ENCODE peak calls at places on chromosomes 1 and 21, in nine cellular contexts. D is neuronal stem cell; J is stomach; B is GM23248; A is right atrium auricular region; H is ovary; E is CD8-positive, alpha-beta memory T cell; F is hepatocyte; Y is CD4-positive, alpha-beta T cell. I is an unnamed sample. For H3K9me3, the result is how much of the 10 kb centered on the place peaks cover.

GRCh38 chr1:23930270-23930669 is 17.1 kb upstream of the CNR2 start:
- DNase-seq in D (no peak), J (no peak), B (peak), A (no peak), H (no peak), E (no peak), F (no peak), Y (no peak), I (no peak)

GRCh38 chr1:25907473-25908058 is 1.3 kb upstream of the STMN1 start:
- DNase-seq in D (no peak), J (no peak), B (no peak), A (no peak), H (no peak), E (no peak), F (no peak), Y (no peak), I (no peak)

GRCh38 chr1:45306319-45306718 is 20.4 kb upstream of the HPDL start:
- DNase-seq in D (no peak), J (no peak), B (peak), A (peak), H (no peak), E (no peak), F (no peak), Y (no peak), I (no peak)

GRCh38 chr1:201791051-201791774 is 37.7 kb upstream of the IPO9 start:
- DNase-seq in D (no peak), J (no peak), B (no peak), A (peak), H (no peak), E (no peak), F (no peak), Y (no peak), I (no peak)

GRCh38 chr1:153238536-153238935 is 21.0 kb upstream of the LORICRIN start:
- DNase-seq in D (no peak), J (no peak), B (no peak), A (no peak), H (no peak), E (no peak), F (no peak), Y (no peak), I (no peak)

GRCh38 chr1:2786329-2787162 is 14.9 kb downstream of the TTC34 start:
- DNase-seq in D (peak), J (peak), B (peak), A (no peak), H (peak), E (peak), F (no peak), Y (peak), I (peak)

GRCh38 chr1:231390071-231390470 is 32.0 kb downstream of the EGLN1 start:
- DNase-seq in D (no peak), J (no peak), B (peak), A (no peak), H (no peak), E (no peak), F (no peak), Y (no peak), I (no peak)

GRCh38 chr21:39637971-39638628 is 25.4 kb downstream of the B3GALT5 start:
- DNase-seq in D (no peak), J (no peak), B (no peak), A (no peak), H (no peak), E (no peak), F (no peak), Y (no peak), I (no peak)

GRCh38 chr21:46229923-46230260 is 1.3 kb upstream of the LSS start:
- DNase-seq in D (no peak), J (no peak), B (peak), A (no peak), H (no peak), E (no peak), F (no peak), Y (no peak), I (no peak)

GRCh38 chr21:46226920-46227599 is 1.5 kb downstream of the LSS start:
- DNase-seq in D (no peak), J (no peak), B (peak), A (no peak), H (peak), E (no peak), F (peak), Y (no peak), I (no peak)

GRCh38 chr21:46228345-46229051 is at the start of gene LSS:
- DNase-seq in D (peak), J (peak), B (peak), A (peak), H (peak), E (peak), F (peak), Y (peak), I (peak)

GRCh38 chr21:46227811-46228344 is 696 bp downstream of the LSS start:
- DNase-seq in D (no peak), J (no peak), B (peak), A (no peak), H (peak), E (no peak), F (peak), Y (no peak), I (no peak)

GRCh38 chr21:46229133-46229922 is 754 bp upstream of the LSS start:
- DNase-seq in D (peak), J (no peak), B (no peak), A (no peak), H (peak), E (no peak), F (peak), Y (no peak), I (no peak)
- H3K9me3 ChIP-seq in D (under half), J (under half), B (under half), A (under half), H (under half), E (under half), F (under half), Y (under half), I (under half)

GRCh38 chr21:34734696-34735095 is 65.9 kb downstream of the CLIC6 start:
- DNase-seq in D (no peak), J (no peak), B (peak), A (no peak), H (no peak), E (no peak), F (no peak), Y (no peak), I (no peak)

GRCh38 chr21:34733866-34734265 is 65.1 kb downstream of the CLIC6 start:
- DNase-seq in D (no peak), J (no peak), B (peak), A (no peak), H (no peak), E (no peak), F (no peak), Y (no peak), I (no peak)

GRCh38 chr21:34740198-34740597 is 71.4 kb downstream of the CLIC6 start:
- DNase-seq in D (no peak), J (no peak), B (no peak), A (no peak), H (no peak), E (no peak), F (no peak), Y (no peak), I (no peak)

GRCh38 chr21:34736116-34736870 is 67.5 kb downstream of the CLIC6 start:
- DNase-seq in D (no peak), J (no peak), B (peak), A (no peak), H (no peak), E (no peak), F (no peak), Y (no peak), I (no peak)

DNA sequence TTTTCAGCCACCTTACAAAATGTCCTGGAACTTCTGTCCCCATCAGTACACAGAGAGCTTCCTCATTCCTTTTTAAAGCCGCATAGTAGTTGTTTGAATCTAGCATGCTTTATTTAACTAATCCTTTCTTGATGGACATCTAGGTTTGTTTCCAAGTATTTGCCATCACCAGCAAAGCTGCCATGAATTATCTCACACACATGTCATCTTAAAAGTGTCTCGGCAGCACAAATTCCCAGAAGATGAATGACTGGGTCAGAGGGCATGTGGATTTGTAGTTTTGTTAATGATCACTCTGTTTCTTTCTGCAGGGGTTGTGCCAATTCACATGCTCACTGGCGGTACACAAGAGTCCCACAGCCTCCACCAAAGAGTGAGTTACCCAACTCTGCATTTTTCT is 68.3 kb downstream of the CLIC6 start:
- DNase-seq in D (no peak), J (no peak), B (peak), A (no peak), H (no peak), E (no peak), F (no peak), Y (no peak), I (no peak)
- H3K9me3 ChIP-seq in D (under half), J (under half), B (under half), A (under half), H (under half), E (under half), F (under half), Y (under half), I (under half)

GRCh38 chr1:225070972-225071371 is 141.5 kb downstream of the DNAH14 start:
- DNase-seq in D (no peak), J (no peak), B (no peak), A (no peak), H (no peak), E (no peak), F (no peak), Y (no peak), I (no peak)
- H3K9me3 ChIP-seq in D (under half), J (under half), B (under half), A (under half), H (under half), E (under half), F (under half), Y (under half), I (under half)

GRCh38 chr1:86641318-86641717 is 63.1 kb upstream of the SH3GLB1 start:
- DNase-seq in D (no peak), J (no peak), B (no peak), A (no peak), H (no peak), E (no peak), F (no peak), Y (no peak), I (no peak)
- H3K9me3 ChIP-seq in D (under half), J (under half), B (under half), A (under half), H (under half), E (under half), F (under half), Y (under half), I (under half)